ENCODE peak calls at places on chromosomes 6 and 20, in eight cellular contexts. One of them, this sample, is unnamed. For H3K4me1 and H3K9me3, the result is how much of the 10 kb centered on the place peaks cover.

GRCh38 chr20:11728937-11729336 is 188.8 kb upstream of the BTBD3 start:
- DNase-seq in tibial nerve: no peak
- DNase-seq in fibroblast of lung: no peak
- DNase-seq in ascending aorta: no peak
- DNase-seq in neural progenitor cell: no peak
- DNase-seq in cardiac muscle cell: no peak
- DNase-seq in psoas muscle: no peak
- DNase-seq in PC-9: no peak
- DNase-seq in this sample: no peak

GRCh38 chr6:13157293-13157692 is 171.0 kb downstream of the TBC1D7 start:
- DNase-seq in tibial nerve: no peak
- DNase-seq in psoas muscle: no peak
- DNase-seq in PC-9: no peak
- DNase-seq in cardiac muscle cell: no peak
- DNase-seq in fibroblast of lung: no peak
- DNase-seq in ascending aorta: no peak
- DNase-seq in neural progenitor cell: no peak
- DNase-seq in this sample: no peak

GRCh38 chr6:27250955-27251671 is 3.6 kb downstream of the PRSS16 start:
- DNase-seq in psoas muscle: peak
- DNase-seq in tibial nerve: no peak
- DNase-seq in cardiac muscle cell: peak
- DNase-seq in PC-9: peak
- DNase-seq in fibroblast of lung: peak
- DNase-seq in ascending aorta: peak
- DNase-seq in neural progenitor cell: peak
- DNase-seq in this sample: no peak

GRCh38 chr6:14876778-14877613 is 368.9 kb upstream of the JARID2 start:
- DNase-seq in PC-9: peak
- DNase-seq in fibroblast of lung: peak
- DNase-seq in neural progenitor cell: no peak
- DNase-seq in psoas muscle: no peak
- DNase-seq in cardiac muscle cell: peak
- DNase-seq in tibial nerve: no peak
- DNase-seq in ascending aorta: no peak
- DNase-seq in this sample: no peak

GRCh38 chr6:100453701-100454521 is 10.8 kb downstream of the SIM1 start:
- DNase-seq in tibial nerve: no peak
- DNase-seq in ascending aorta: no peak
- DNase-seq in psoas muscle: no peak
- DNase-seq in neural progenitor cell: peak
- DNase-seq in fibroblast of lung: no peak
- DNase-seq in PC-9: no peak
- DNase-seq in cardiac muscle cell: no peak
- DNase-seq in this sample: no peak

GRCh38 chr6:51257938-51258337 is 439.3 kb downstream of the TFAP2B start:
- DNase-seq in cardiac muscle cell: no peak
- DNase-seq in tibial nerve: no peak
- DNase-seq in psoas muscle: no peak
- DNase-seq in ascending aorta: no peak
- DNase-seq in fibroblast of lung: no peak
- DNase-seq in PC-9: no peak
- DNase-seq in neural progenitor cell: no peak
- DNase-seq in this sample: no peak

GRCh38 chr6:45423901-45424627 is 46.3 kb upstream of the SUPT3H start:
- DNase-seq in tibial nerve: no peak
- DNase-seq in psoas muscle: peak
- DNase-seq in neural progenitor cell: peak
- DNase-seq in cardiac muscle cell: peak
- DNase-seq in PC-9: no peak
- DNase-seq in fibroblast of lung: peak
- DNase-seq in ascending aorta: no peak
- DNase-seq in this sample: no peak

GRCh38 chr6:136568129-136568528 is 17.9 kb upstream of the MAP7 start:
- DNase-seq in fibroblast of lung: no peak
- DNase-seq in psoas muscle: no peak
- DNase-seq in ascending aorta: no peak
- DNase-seq in tibial nerve: no peak
- DNase-seq in neural progenitor cell: no peak
- DNase-seq in PC-9: no peak
- DNase-seq in cardiac muscle cell: no peak
- DNase-seq in this sample: no peak

GRCh38 chr6:83193747-83194582 is 808 bp downstream of the RWDD2A start:
- DNase-seq in cardiac muscle cell: peak
- DNase-seq in psoas muscle: peak
- DNase-seq in PC-9: no peak
- DNase-seq in fibroblast of lung: peak
- DNase-seq in tibial nerve: peak
- DNase-seq in neural progenitor cell: peak
- DNase-seq in ascending aorta: peak
- DNase-seq in this sample: no peak

GRCh38 chr20:51899674-51900073 is 97.4 kb upstream of the SALL4 start:
- DNase-seq in PC-9: no peak
- DNase-seq in neural progenitor cell: no peak
- DNase-seq in psoas muscle: no peak
- DNase-seq in ascending aorta: no peak
- DNase-seq in tibial nerve: no peak
- DNase-seq in cardiac muscle cell: no peak
- DNase-seq in fibroblast of lung: no peak
- DNase-seq in this sample: no peak

GRCh38 chr6:46893648-46894047 is 28.1 kb downstream of the ADGRF5 start:
- DNase-seq in tibial nerve: no peak
- DNase-seq in PC-9: no peak
- DNase-seq in fibroblast of lung: peak
- DNase-seq in psoas muscle: no peak
- DNase-seq in cardiac muscle cell: no peak
- DNase-seq in neural progenitor cell: no peak
- DNase-seq in ascending aorta: no peak
- DNase-seq in this sample: no peak

GRCh38 chr6:9521152-9521530 is 893.7 kb downstream of the TFAP2A start:
- DNase-seq in cardiac muscle cell: no peak
- DNase-seq in PC-9: no peak
- DNase-seq in tibial nerve: no peak
- DNase-seq in fibroblast of lung: no peak
- DNase-seq in psoas muscle: no peak
- DNase-seq in ascending aorta: no peak
- DNase-seq in neural progenitor cell: no peak
- DNase-seq in this sample: no peak

DNA sequence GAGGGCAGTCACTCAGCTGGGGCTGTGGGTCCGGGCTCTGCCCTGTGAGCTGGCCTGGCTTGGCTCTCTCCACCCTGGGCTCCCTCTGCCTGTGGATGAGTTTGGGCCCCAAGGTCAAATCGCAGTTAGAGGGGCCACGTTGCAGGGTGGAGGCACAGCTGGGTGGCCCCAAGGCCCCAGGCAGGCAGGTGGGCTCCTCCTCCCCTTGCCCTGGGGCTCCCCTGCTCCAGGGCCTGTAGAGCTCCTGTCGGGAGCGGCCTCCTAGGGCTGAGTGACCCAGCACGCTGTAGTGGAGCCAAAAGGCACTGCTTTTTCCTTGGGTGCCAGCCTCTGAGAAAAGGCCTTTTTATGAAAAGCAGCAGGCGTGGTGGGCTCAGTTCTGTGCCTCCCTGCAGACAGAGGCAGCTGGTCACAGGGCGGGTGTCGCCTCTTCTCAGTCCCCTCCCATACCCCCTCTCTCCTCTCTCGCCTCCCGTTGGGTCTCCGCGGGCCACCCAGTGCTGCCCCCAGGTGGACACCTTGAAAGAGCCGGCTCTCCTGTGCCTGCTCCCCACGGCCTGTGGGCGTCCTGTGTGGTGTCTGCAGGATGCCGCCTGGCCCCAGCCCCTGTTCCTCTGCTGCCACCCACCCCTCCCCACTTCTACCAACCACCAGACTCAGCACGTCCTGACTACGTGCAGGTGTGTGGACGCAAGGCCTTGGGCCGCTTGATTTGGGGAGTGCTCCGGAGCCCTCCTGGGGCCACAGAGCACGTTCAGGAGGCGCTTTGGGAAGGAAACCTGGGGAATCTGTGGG is 13.2 kb downstream of the SS18L1 start:
- DNase-seq in neural progenitor cell: peak
- DNase-seq in tibial nerve: peak
- DNase-seq in fibroblast of lung: peak
- DNase-seq in ascending aorta: no peak
- DNase-seq in psoas muscle: peak
- DNase-seq in cardiac muscle cell: peak
- DNase-seq in PC-9: no peak
- DNase-seq in this sample: no peak
- TF ChIP-seq CTCF in neural progenitor cell: peak
- TF ChIP-seq CTCF in tibial nerve: peak
- TF ChIP-seq CTCF in fibroblast of lung: peak
- TF ChIP-seq CTCF in ascending aorta: peak
- TF ChIP-seq CTCF in psoas muscle: peak
- TF ChIP-seq CTCF in cardiac muscle cell: peak
- TF ChIP-seq CTCF in PC-9: peak
- TF ChIP-seq CTCF in this sample: peak

GRCh38 chr6:56752534-56752933 is 109.8 kb upstream of the DST start:
- DNase-seq in PC-9: no peak
- DNase-seq in tibial nerve: no peak
- DNase-seq in cardiac muscle cell: no peak
- DNase-seq in ascending aorta: no peak
- DNase-seq in psoas muscle: no peak
- DNase-seq in neural progenitor cell: no peak
- DNase-seq in fibroblast of lung: no peak
- DNase-seq in this sample: no peak
- H3K4me1 ChIP-seq in PC-9: under half
- H3K4me1 ChIP-seq in tibial nerve: half or more
- H3K4me1 ChIP-seq in cardiac muscle cell: under half
- H3K4me1 ChIP-seq in ascending aorta: under half
- H3K4me1 ChIP-seq in psoas muscle: half or more
- H3K4me1 ChIP-seq in neural progenitor cell: half or more
- H3K4me1 ChIP-seq in fibroblast of lung: under half
- H3K4me1 ChIP-seq in this sample: half or more

GRCh38 chr6:168302534-168302933 is 17.0 kb downstream of the DACT2 start:
- DNase-seq in neural progenitor cell: peak
- DNase-seq in cardiac muscle cell: peak
- DNase-seq in tibial nerve: no peak
- DNase-seq in psoas muscle: no peak
- DNase-seq in fibroblast of lung: no peak
- DNase-seq in ascending aorta: peak
- DNase-seq in PC-9: no peak
- DNase-seq in this sample: peak
- H3K9me3 ChIP-seq in neural progenitor cell: under half
- H3K9me3 ChIP-seq in cardiac muscle cell: under half
- H3K9me3 ChIP-seq in tibial nerve: under half
- H3K9me3 ChIP-seq in psoas muscle: under half
- H3K9me3 ChIP-seq in fibroblast of lung: under half
- H3K9me3 ChIP-seq in ascending aorta: under half
- H3K9me3 ChIP-seq in PC-9: under half
- H3K9me3 ChIP-seq in this sample: under half

GRCh38 chr20:56501116-56501515 is 23.4 kb upstream of the FAM209A start:
- DNase-seq in fibroblast of lung: no peak
- DNase-seq in PC-9: no peak
- DNase-seq in tibial nerve: no peak
- DNase-seq in neural progenitor cell: no peak
- DNase-seq in cardiac muscle cell: no peak
- DNase-seq in ascending aorta: no peak
- DNase-seq in psoas muscle: no peak
- DNase-seq in this sample: no peak

GRCh38 chr20:56506103-56506502 is 18.4 kb upstream of the FAM209A start:
- DNase-seq in PC-9: no peak
- DNase-seq in ascending aorta: peak
- DNase-seq in fibroblast of lung: no peak
- DNase-seq in tibial nerve: no peak
- DNase-seq in psoas muscle: no peak
- DNase-seq in cardiac muscle cell: peak
- DNase-seq in neural progenitor cell: no peak
- DNase-seq in this sample: no peak

GRCh38 chr20:56503911-56504310 is 20.6 kb upstream of the FAM209A start:
- DNase-seq in psoas muscle: no peak
- DNase-seq in tibial nerve: no peak
- DNase-seq in cardiac muscle cell: no peak
- DNase-seq in fibroblast of lung: no peak
- DNase-seq in neural progenitor cell: no peak
- DNase-seq in PC-9: no peak
- DNase-seq in ascending aorta: no peak
- DNase-seq in this sample: no peak

GRCh38 chr20:56504373-56505005 is 20.1 kb upstream of the FAM209A start:
- DNase-seq in neural progenitor cell: peak
- DNase-seq in ascending aorta: no peak
- DNase-seq in PC-9: no peak
- DNase-seq in fibroblast of lung: no peak
- DNase-seq in psoas muscle: no peak
- DNase-seq in tibial nerve: no peak
- DNase-seq in cardiac muscle cell: peak
- DNase-seq in this sample: no peak
- TF ChIP-seq CTCF in neural progenitor cell: peak
- TF ChIP-seq CTCF in ascending aorta: no peak
- TF ChIP-seq CTCF in PC-9: peak
- TF ChIP-seq CTCF in fibroblast of lung: peak
- TF ChIP-seq CTCF in psoas muscle: no peak
- TF ChIP-seq CTCF in tibial nerve: no peak
- TF ChIP-seq CTCF in cardiac muscle cell: peak
- TF ChIP-seq CTCF in this sample: peak

DNA sequence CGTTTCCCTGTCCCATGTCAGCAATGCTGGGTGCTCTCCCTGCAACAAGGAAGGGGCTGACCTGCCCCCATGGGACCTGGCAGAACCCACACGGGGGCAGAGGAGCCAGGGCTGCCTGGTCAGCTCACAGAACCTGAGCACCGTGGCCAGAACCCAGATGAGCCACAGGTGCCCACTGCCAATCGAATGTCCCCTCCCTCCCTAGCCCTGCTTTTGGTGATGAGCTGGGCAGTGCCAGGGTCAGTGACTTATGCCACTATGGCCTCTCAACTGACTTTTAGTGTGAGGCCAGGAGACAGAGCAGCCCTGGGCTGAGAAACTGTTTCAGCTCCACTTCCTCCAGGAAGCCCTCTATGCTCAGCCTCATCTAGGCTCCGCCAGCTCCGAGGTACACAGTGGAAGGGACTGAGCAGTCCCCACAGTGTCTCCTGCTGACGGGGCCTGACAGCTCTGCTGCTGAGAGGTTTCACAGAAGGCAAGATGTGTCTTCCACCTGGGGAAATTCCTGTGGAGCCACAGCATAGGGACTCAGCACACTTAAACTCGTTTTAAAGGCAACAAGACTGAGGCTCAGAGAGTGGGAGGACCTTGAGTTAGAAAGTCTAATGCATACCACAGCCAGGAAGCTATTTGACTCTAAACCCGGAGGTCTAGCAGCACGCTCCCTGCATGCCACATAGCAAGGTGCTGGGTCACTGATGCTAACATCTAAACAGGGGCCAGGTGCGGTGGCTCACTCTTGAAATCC is 6.9 kb downstream of the ADA start:
- DNase-seq in ascending aorta: no peak
- DNase-seq in PC-9: no peak
- DNase-seq in cardiac muscle cell: no peak
- DNase-seq in psoas muscle: no peak
- DNase-seq in tibial nerve: no peak
- DNase-seq in neural progenitor cell: no peak
- DNase-seq in fibroblast of lung: no peak
- DNase-seq in this sample: no peak
- H3K4me1 ChIP-seq in ascending aorta: under half
- H3K4me1 ChIP-seq in PC-9: under half
- H3K4me1 ChIP-seq in cardiac muscle cell: under half
- H3K4me1 ChIP-seq in psoas muscle: under half
- H3K4me1 ChIP-seq in tibial nerve: under half
- H3K4me1 ChIP-seq in neural progenitor cell: under half
- H3K4me1 ChIP-seq in fibroblast of lung: under half
- H3K4me1 ChIP-seq in this sample: half or more

GRCh38 chr20:40049838-40050237 is 639.2 kb downstream of the MAFB start:
- DNase-seq in tibial nerve: no peak
- DNase-seq in ascending aorta: no peak
- DNase-seq in fibroblast of lung: no peak
- DNase-seq in psoas muscle: no peak
- DNase-seq in neural progenitor cell: no peak
- DNase-seq in cardiac muscle cell: no peak
- DNase-seq in PC-9: no peak
- DNase-seq in this sample: no peak
- H3K9me3 ChIP-seq in tibial nerve: under half
- H3K9me3 ChIP-seq in ascending aorta: under half
- H3K9me3 ChIP-seq in fibroblast of lung: under half
- H3K9me3 ChIP-seq in psoas muscle: under half
- H3K9me3 ChIP-seq in neural progenitor cell: under half
- H3K9me3 ChIP-seq in cardiac muscle cell: under half
- H3K9me3 ChIP-seq in PC-9: under half
- H3K9me3 ChIP-seq in this sample: under half